ENCODE peak calls at places on chromosomes 1 and 21, in six cellular contexts. Q is H1, O is IMR-90, H is mesenchymal stem cell, N is neuronal stem cell, K is trophoblast cell. C is an unnamed sample. For H3K4me1 and H3K9me3, the result is how much of the 10 kb centered on the place peaks cover.

GRCh38 chr1:18636762-18637552 is 6.3 kb downstream of the PAX7 start:
- DNase-seq in N (no peak), Q (no peak), H (no peak), K (no peak), O (no peak), C (peak)

GRCh38 chr1:53145942-53146708 is 3.7 kb upstream of the SLC1A7 start:
- DNase-seq in H (peak), O (peak), K (peak), Q (no peak), N (no peak), C (no peak)

GRCh38 chr21:46057710-46058241 is 40.1 kb upstream of the COL6A2 start:
- DNase-seq in N (no peak), Q (no peak), O (no peak), H (no peak), K (no peak), C (peak)

GRCh38 chr21:34073749-34074282 is 438 bp downstream of the MRPS6 start:
- DNase-seq in O (no peak), H (no peak), Q (no peak), N (no peak), K (no peak), C (no peak)

GRCh38 chr1:25168193-25169071 is 63.9 kb downstream of the SYF2 start:
- DNase-seq in Q (no peak), N (no peak), K (no peak), H (no peak), O (no peak), C (no peak)

GRCh38 chr1:22915280-22915679 is 57.4 kb downstream of the LACTBL1 start:
- DNase-seq in N (no peak), K (no peak), Q (no peak), H (no peak), O (no peak), C (no peak)

GRCh38 chr1:7100479-7100878 is 315.2 kb downstream of the CAMTA1 start:
- DNase-seq in H (no peak), Q (no peak), O (no peak), N (no peak), K (no peak), C (no peak)

GRCh38 chr21:38903578-38904193 is 98.0 kb downstream of the ETS2 start:
- DNase-seq in H (no peak), K (peak), Q (no peak), N (no peak), O (no peak), C (no peak)

GRCh38 chr1:44256762-44257554 is 43.7 kb downstream of the DMAP1 start:
- DNase-seq in N (no peak), Q (no peak), H (no peak), O (no peak), K (no peak), C (no peak)

GRCh38 chr1:219027161-219027673 is 146.5 kb upstream of the LYPLAL1 start:
- DNase-seq in Q (no peak), H (no peak), O (no peak), N (no peak), K (no peak), C (no peak)

GRCh38 chr1:8090241-8090702 is 64.2 kb upstream of the ERRFI1 start:
- DNase-seq in Q (no peak), O (peak), K (no peak), H (peak), N (no peak), C (no peak)

GRCh38 chr1:25819496-25820246 is at the start of gene MTFR1L:
- DNase-seq in K (peak), H (peak), N (peak), Q (no peak), O (peak), C (peak)

GRCh38 chr1:183609313-183609712 is 19.1 kb upstream of the NCF2 start:
- DNase-seq in K (no peak), N (no peak), O (peak), H (peak), Q (no peak), C (no peak)

GRCh38 chr1:154171880-154172279 is 17.0 kb upstream of the NUP210L start:
- DNase-seq in O (no peak), Q (no peak), H (no peak), N (no peak), K (no peak), C (no peak)

GRCh38 chr1:234745844-234746797 is 136.1 kb upstream of the IRF2BP2 start:
- DNase-seq in H (peak), Q (no peak), O (peak), K (no peak), N (no peak), C (no peak)

GRCh38 chr1:235940282-235940681 is 73.6 kb upstream of the LYST start:
- DNase-seq in H (no peak), K (no peak), Q (no peak), N (no peak), O (no peak), C (no peak)

GRCh38 chr1:86648255-86648654 is 56.1 kb upstream of the SH3GLB1 start:
- DNase-seq in H (peak), O (peak), Q (no peak), K (peak), N (no peak), C (no peak)

GRCh38 chr1:178870944-178871343 is at the start of gene ANGPTL1:
- DNase-seq in K (no peak), Q (no peak), H (peak), N (peak), O (peak), C (no peak)

GRCh38 chr21:39079617-39080016 is 103.6 kb downstream of the PSMG1 start:
- DNase-seq in N (no peak), H (peak), K (peak), Q (no peak), O (peak), C (no peak)

GRCh38 chr1:119743776-119744597 is 24.7 kb downstream of the HMGCS2 start:
- DNase-seq in O (peak), K (peak), N (peak), Q (peak), H (peak), C (peak)

GRCh38 chr1:30754684-30755171 is 2.8 kb downstream of the LAPTM5 start:
- DNase-seq in K (peak), O (no peak), N (no peak), H (no peak), Q (no peak), C (no peak)

GRCh38 chr21:28548291-28548690 is 444.4 kb downstream of the LTN1 start:
- DNase-seq in Q (no peak), N (no peak), O (peak), K (no peak), H (no peak), C (no peak)

GRCh38 chr1:50110084-50110615 is 1.4 kb downstream of the ELAVL4 start:
- DNase-seq in O (no peak), N (no peak), K (no peak), H (no peak), Q (no peak), C (no peak)

GRCh38 chr1:85692730-85693314 is 15.4 kb downstream of the ZNHIT6 start:
- DNase-seq in K (no peak), Q (no peak), O (peak), N (no peak), H (peak), C (no peak)

GRCh38 chr1:32872189-32872898 is 1.6 kb upstream of the FNDC5 start:
- DNase-seq in Q (peak), O (peak), N (peak), K (peak), H (peak), C (peak)

GRCh38 chr1:242147096-242147976 is 148.4 kb upstream of the MAP1LC3C start:
- DNase-seq in O (no peak), K (no peak), Q (no peak), N (no peak), H (no peak), C (no peak)

GRCh38 chr1:108817016-108817415 is 39.9 kb downstream of the AKNAD1 start:
- DNase-seq in K (no peak), N (no peak), Q (no peak), H (peak), O (peak), C (no peak)

GRCh38 chr1:155962599-155963211 is 15.6 kb downstream of the ARHGEF2 start:
- DNase-seq in K (no peak), N (no peak), H (no peak), O (no peak), Q (no peak), C (no peak)

GRCh38 chr1:52237430-52237829 is 95.5 kb downstream of the ZFYVE9 start:
- DNase-seq in O (peak), H (peak), K (no peak), N (no peak), Q (no peak), C (no peak)

GRCh38 chr1:74362691-74363090 is 127.5 kb downstream of the TNNI3K start:
- DNase-seq in H (no peak), N (no peak), O (no peak), Q (no peak), K (no peak), C (no peak)

GRCh38 chr21:23930565-23930964 is 1676.7 kb downstream of the MRPL39 start:
- DNase-seq in H (no peak), Q (no peak), N (no peak), O (no peak), K (no peak), C (no peak)

GRCh38 chr1:178612261-178612660 is 99.4 kb downstream of the TEX35 start:
- DNase-seq in Q (no peak), H (peak), O (peak), K (no peak), N (no peak), C (no peak)

GRCh38 chr1:160499631-160500030 is 23.4 kb downstream of the SLAMF6 start:
- DNase-seq in O (no peak), H (no peak), K (peak), Q (no peak), N (no peak), C (no peak)

GRCh38 chr1:246971322-246971721 is 36.5 kb downstream of the ZNF695 start:
- DNase-seq in K (peak), O (peak), N (no peak), Q (peak), H (peak), C (peak)

GRCh38 chr1:214416417-214417212 is 134.8 kb downstream of the PTPN14 start:
- DNase-seq in K (no peak), O (peak), H (peak), Q (no peak), N (no peak), C (no peak)

GRCh38 chr1:90564164-90564563 is 152.9 kb downstream of the BARHL2 start:
- DNase-seq in O (no peak), Q (no peak), N (no peak), K (no peak), H (no peak), C (no peak)

GRCh38 chr1:115364044-115364775 is 26.2 kb upstream of the NGF start:
- DNase-seq in K (peak), H (peak), N (no peak), O (peak), Q (no peak), C (no peak)

GRCh38 chr1:47180603-47181094 is 9.2 kb downstream of the PDZK1IP1 start:
- DNase-seq in H (no peak), Q (no peak), K (no peak), N (no peak), O (no peak), C (no peak)

GRCh38 chr1:30024411-30025195 is 698.8 kb downstream of the MATN1 start:
- DNase-seq in Q (no peak), N (no peak), K (no peak), H (no peak), O (no peak), C (no peak)

GRCh38 chr1:39585933-39586332 is 9.3 kb upstream of the PABPC4 start:
- DNase-seq in H (no peak), N (no peak), Q (no peak), K (no peak), O (no peak), C (no peak)
- H3K4me1 ChIP-seq in H (under half), N (under half), Q (under half), K (under half), O (under half), C (under half)

GRCh38 chr21:25366116-25366515 is 241.2 kb downstream of the MRPL39 start:
- DNase-seq in H (no peak), O (no peak), K (no peak), Q (no peak), N (no peak), C (no peak)

GRCh38 chr21:25368531-25368930 is 238.8 kb downstream of the MRPL39 start:
- DNase-seq in Q (no peak), K (no peak), N (no peak), O (no peak), H (no peak), C (no peak)

GRCh38 chr21:25371831-25372434 is 235.3 kb downstream of the MRPL39 start:
- DNase-seq in Q (no peak), H (no peak), O (no peak), N (no peak), K (no peak), C (no peak)

GRCh38 chr21:25370311-25370744 is 237.0 kb downstream of the MRPL39 start:
- DNase-seq in O (peak), H (peak), K (no peak), N (no peak), Q (no peak), C (no peak)

GRCh38 chr21:25369524-25370300 is 237.6 kb downstream of the MRPL39 start:
- DNase-seq in N (no peak), K (no peak), O (peak), H (no peak), Q (no peak), C (no peak)
- H3K9me3 ChIP-seq in N (under half), K (under half), O (under half), H (under half), Q (under half), C (under half)

GRCh38 chr1:201284636-201285035 is 1.3 kb downstream of the PKP1 start:
- DNase-seq in O (no peak), Q (no peak), N (no peak), H (no peak), K (no peak), C (no peak)
- H3K18ac ChIP-seq in O (no peak), Q (no peak), N (peak), H (no peak), K (no peak), C (no peak)

GRCh38 chr1:204142032-204142974 is 9.5 kb downstream of the ETNK2 start:
- DNase-seq in Q (no peak), O (no peak), H (no peak), N (no peak), K (no peak), C (no peak)
- H3K4me1 ChIP-seq in Q (under half), O (under half), H (under half), N (under half), K (under half), C (under half)

GRCh38 chr1:227662933-227663332 is 72.2 kb downstream of the JMJD4 start:
- DNase-seq in N (no peak), H (no peak), K (no peak), Q (no peak), O (no peak), C (no peak)
- H3K9me3 ChIP-seq in N (under half), H (half or more), K (under half), Q (half or more), O (half or more), C (half or more)

DNA sequence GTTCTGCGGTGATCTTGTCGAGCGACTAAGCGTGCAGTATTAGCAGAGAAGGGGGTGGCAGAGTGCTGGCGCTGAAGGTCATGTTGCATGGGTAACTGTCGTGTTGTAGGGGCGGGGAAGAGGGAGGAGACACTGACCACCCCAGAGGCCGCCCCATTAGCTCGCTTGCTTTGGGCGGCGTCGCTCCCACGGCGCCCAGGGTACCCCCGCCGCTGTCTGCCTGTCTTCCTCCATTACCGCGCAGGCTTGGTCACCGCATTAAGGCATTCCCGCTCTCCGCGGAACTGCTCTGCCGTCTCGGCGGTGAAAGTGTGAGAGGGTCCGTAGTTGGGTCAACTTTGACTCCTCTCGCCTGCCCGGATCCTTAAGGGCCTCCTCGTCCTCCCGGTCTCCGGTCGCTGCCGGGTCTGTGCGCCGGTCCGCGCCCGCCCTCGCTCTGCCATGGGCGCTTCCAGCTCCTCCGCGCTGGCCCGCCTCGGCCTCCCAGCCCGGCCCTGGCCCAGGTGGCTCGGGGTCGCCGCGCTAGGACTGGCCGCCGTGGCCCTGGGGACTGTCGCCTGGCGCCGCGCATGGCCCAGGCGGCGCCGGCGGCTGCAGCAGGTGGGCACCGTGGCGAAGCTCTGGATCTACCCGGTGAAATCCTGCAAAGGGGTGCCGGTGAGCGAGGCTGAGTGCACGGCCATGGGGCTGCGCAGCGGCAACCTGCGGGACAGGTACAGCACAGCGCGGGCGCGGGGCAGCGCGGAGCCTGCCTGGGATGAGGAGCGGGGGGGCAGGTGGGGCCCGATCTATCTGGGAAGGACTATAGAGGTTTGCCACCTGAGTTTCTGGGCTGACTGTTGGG is at the start of gene MTARC2:
- DNase-seq in O (peak), N (peak), K (peak), H (peak), Q (peak), C (peak)
- H3K18ac ChIP-seq in O (peak), N (peak), K (peak), H (peak), Q (peak), C (peak)

DNA sequence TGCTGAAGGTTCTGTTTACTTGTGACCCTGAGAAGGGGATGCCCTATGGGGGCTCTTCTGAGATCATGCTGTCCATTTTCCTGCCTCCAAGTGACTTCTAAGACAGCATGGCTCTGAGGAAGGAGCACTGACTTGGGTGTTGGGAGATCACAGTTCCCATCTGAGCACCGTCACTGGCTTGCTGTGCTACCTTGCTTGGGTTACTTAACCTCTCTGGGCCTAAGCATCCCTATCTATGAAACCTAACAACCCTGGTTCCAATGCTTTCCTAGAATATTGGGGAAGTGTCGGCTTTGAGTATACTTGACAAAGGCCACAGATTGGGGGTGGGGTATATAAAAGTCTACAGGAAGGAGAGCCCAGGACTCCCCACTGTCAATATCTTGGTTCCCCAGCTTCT is 6.2 kb downstream of the TNFRSF1B start:
- DNase-seq in Q (no peak), K (no peak), N (no peak), O (no peak), H (no peak), C (no peak)
- H3K4me1 ChIP-seq in Q (under half), K (under half), N (under half), O (under half), H (under half), C (under half)